ENCODE peak calls at places on chromosomes 5 and 9, in four cellular contexts. U is A549, B is HAP-1, M is osteoblast. T is an unnamed sample. For H3K4me1, the result is how much of the 10 kb centered on the place peaks cover.

GRCh38 chr9:85178486-85178885 is 509.0 kb downstream of the NTRK2 start:
- DNase-seq in U (no peak), B (no peak), M (no peak), T (no peak)

GRCh38 chr9:68808481-68808880 is 103.4 kb downstream of the PIP5K1B start:
- DNase-seq in U (no peak), B (peak), M (no peak), T (no peak)

GRCh38 chr5:126858441-126858840 is 81.5 kb downstream of the LMNB1 start:
- DNase-seq in U (no peak), B (no peak), M (peak), T (peak)

GRCh38 chr9:94198414-94198813 is 60.7 kb upstream of the ZNF169 start:
- DNase-seq in U (no peak), B (no peak), M (no peak), T (no peak)

GRCh38 chr5:140245354-140245753 is 57.5 kb downstream of the PFDN1 start:
- DNase-seq in U (no peak), B (no peak), M (no peak), T (no peak)

GRCh38 chr5:171157775-171158174 is 151.3 kb upstream of the TLX3 start:
- DNase-seq in U (no peak), B (no peak), M (no peak), T (no peak)

GRCh38 chr5:157106668-157107461 is 2.0 kb downstream of the HAVCR2 start:
- DNase-seq in U (no peak), B (no peak), M (peak), T (no peak)

GRCh38 chr5:143244000-143244736 is 159.3 kb downstream of the NR3C1 start:
- DNase-seq in U (peak), B (no peak), M (peak), T (no peak)

GRCh38 chr9:80077059-80077458 is 505.3 kb downstream of the TLE4 start:
- DNase-seq in U (no peak), B (no peak), M (no peak), T (no peak)

GRCh38 chr5:151739939-151740335 is 18.5 kb downstream of the ATOX1 start:
- DNase-seq in U (peak), B (no peak), M (no peak), T (peak)

GRCh38 chr9:15738011-15738410 is 185.2 kb downstream of the CCDC171 start:
- DNase-seq in U (no peak), B (peak), M (no peak), T (no peak)

GRCh38 chr5:113172231-113172826 is 195.7 kb downstream of the DCP2 start:
- DNase-seq in U (no peak), B (no peak), M (no peak), T (no peak)

GRCh38 chr5:141560725-141561483 is 57.9 kb downstream of the DIAPH1 start:
- DNase-seq in U (no peak), B (peak), M (peak), T (peak)

GRCh38 chr9:5392285-5392684 is 45.4 kb downstream of the PLGRKT start:
- DNase-seq in U (no peak), B (no peak), M (no peak), T (no peak)

GRCh38 chr5:84364043-84364442 is 20.6 kb downstream of the EDIL3 start:
- DNase-seq in U (no peak), B (no peak), M (no peak), T (no peak)

GRCh38 chr9:22863736-22864135 is 417.1 kb downstream of the DMRTA1 start:
- DNase-seq in U (no peak), B (no peak), M (no peak), T (no peak)

GRCh38 chr9:126703330-126704156 is 89.8 kb downstream of the LMX1B start:
- DNase-seq in U (no peak), B (no peak), M (peak), T (no peak)

GRCh38 chr5:155665371-155665770 is 651.8 kb downstream of the KIF4B start:
- DNase-seq in U (no peak), B (no peak), M (no peak), T (no peak)

GRCh38 chr5:28903643-28904042 is 1865.3 kb upstream of the CDH9 start:
- DNase-seq in U (no peak), B (no peak), M (no peak), T (no peak)

GRCh38 chr5:9468070-9468388 is 77.8 kb downstream of the SEMA5A start:
- DNase-seq in U (no peak), B (no peak), M (peak), T (no peak)

GRCh38 chr5:56012281-56012963 is 17.7 kb upstream of the IL6ST start:
- DNase-seq in U (no peak), B (no peak), M (peak), T (no peak)

GRCh38 chr9:91211919-91212318 is 149.8 kb downstream of the AUH start:
- DNase-seq in U (no peak), B (no peak), M (no peak), T (no peak)

GRCh38 chr5:56637321-56637920 is 177.9 kb upstream of the MAP3K1 start:
- DNase-seq in U (no peak), B (no peak), M (peak), T (no peak)

GRCh38 chr5:167814828-167815227 is 476.6 kb upstream of the WWC1 start:
- DNase-seq in U (no peak), B (no peak), M (peak), T (peak)

GRCh38 chr5:107557051-107557658 is 113.6 kb downstream of the EFNA5 start:
- DNase-seq in U (peak), B (peak), M (no peak), T (no peak)

GRCh38 chr9:21413089-21414023 is 4.4 kb downstream of the IFNA8 start:
- DNase-seq in U (no peak), B (no peak), M (no peak), T (no peak)

GRCh38 chr5:41335596-41335995 is 122.3 kb upstream of the C6 start:
- DNase-seq in U (no peak), B (no peak), M (no peak), T (no peak)

GRCh38 chr5:14156611-14157493 is 13.7 kb downstream of the TRIO start:
- DNase-seq in U (peak), B (peak), M (peak), T (no peak)
- H3K4me1 ChIP-seq in U (half or more), B (under half), M (half or more), T (under half)

GRCh38 chr9:131484560-131485185 is 18.0 kb upstream of the POMT1 start:
- DNase-seq in U (no peak), B (no peak), M (peak), T (no peak)
- H3K4me1 ChIP-seq in U (under half), B (under half), M (under half), T (under half)

GRCh38 chr5:119382167-119382566 is 26.3 kb downstream of the TNFAIP8 start:
- DNase-seq in U (no peak), B (no peak), M (no peak), T (no peak)
- H3K4me1 ChIP-seq in U (under half), B (under half), M (under half), T (under half)

GRCh38 chr9:110650991-110651411 is 17.6 kb upstream of the MUSK start:
- DNase-seq in U (no peak), B (no peak), M (no peak), T (no peak)

GRCh38 chr9:110659891-110660541 is 8.6 kb upstream of the MUSK start:
- DNase-seq in U (no peak), B (no peak), M (no peak), T (no peak)

GRCh38 chr9:110650261-110650660 is 18.3 kb upstream of the MUSK start:
- DNase-seq in U (no peak), B (no peak), M (no peak), T (no peak)

DNA sequence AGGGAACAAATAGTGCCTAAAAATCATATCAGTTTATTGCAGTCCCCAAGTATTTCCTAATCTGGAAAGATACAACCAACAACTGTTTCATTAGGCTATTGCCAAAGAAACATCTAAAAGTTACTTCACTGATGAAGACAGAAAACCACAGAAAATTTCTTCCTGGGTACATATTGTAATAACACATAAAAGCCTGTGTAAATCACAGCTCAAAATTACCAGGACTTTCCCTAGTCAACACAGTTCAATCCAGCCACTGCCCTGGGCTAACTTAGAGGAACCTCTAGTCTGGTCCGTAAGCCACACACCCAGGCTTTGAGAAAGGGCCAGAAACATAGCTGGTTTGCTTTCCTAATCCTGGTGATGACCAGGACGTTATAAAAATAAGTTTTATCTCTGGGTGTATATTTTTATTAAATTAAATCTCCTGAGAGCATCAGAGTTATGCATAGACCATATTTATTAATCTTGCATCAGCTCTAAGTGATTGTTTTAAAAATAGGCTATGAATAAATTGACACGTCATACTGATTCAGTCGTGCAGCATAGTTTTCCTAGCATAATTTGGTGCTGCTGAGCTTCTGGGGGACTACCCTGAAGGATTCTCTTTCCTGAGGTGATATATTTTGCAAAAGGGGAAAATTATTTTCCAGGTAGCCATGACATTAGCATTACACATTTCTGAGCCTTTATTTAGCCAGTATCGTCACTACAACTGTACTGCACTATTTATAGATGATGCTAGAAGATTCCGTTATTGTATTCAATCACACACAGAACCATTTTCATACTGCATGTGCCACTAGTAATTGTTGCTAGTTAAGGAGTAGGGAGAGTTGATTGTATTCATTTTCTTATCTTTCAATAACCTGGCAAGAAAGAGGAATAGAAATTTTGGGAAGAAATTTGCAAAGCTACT is 12.6 kb upstream of the MUSK start:
- DNase-seq in U (no peak), B (no peak), M (peak), T (no peak)
- H3K4me1 ChIP-seq in U (under half), B (under half), M (under half), T (under half)

GRCh38 chr9:121732383-121732782 is 80.9 kb downstream of the DAB2IP start:
- DNase-seq in U (no peak), B (no peak), M (no peak), T (no peak)

GRCh38 chr9:121732886-121733285 is 81.5 kb downstream of the DAB2IP start:
- DNase-seq in U (no peak), B (no peak), M (no peak), T (no peak)

GRCh38 chr9:121730188-121730587 is 78.8 kb downstream of the DAB2IP start:
- DNase-seq in U (no peak), B (no peak), M (no peak), T (no peak)

GRCh38 chr9:121731090-121731489 is 79.7 kb downstream of the DAB2IP start:
- DNase-seq in U (no peak), B (no peak), M (no peak), T (no peak)

GRCh38 chr9:121731919-121732318 is 80.5 kb downstream of the DAB2IP start:
- DNase-seq in U (no peak), B (no peak), M (no peak), T (no peak)
- H3K4me1 ChIP-seq in U (under half), B (under half), M (under half), T (under half)

GRCh38 chr5:88888799-88889164 is 5.8 kb upstream of the MEF2C start:
- DNase-seq in U (no peak), B (no peak), M (no peak), T (no peak)
- H3K4me1 ChIP-seq in U (under half), B (under half), M (under half), T (under half)

GRCh38 chr5:172856336-172856735 is 22.3 kb downstream of the ERGIC1 start:
- DNase-seq in U (no peak), B (no peak), M (peak), T (no peak)

GRCh38 chr5:172855597-172856292 is 21.7 kb downstream of the ERGIC1 start:
- DNase-seq in U (no peak), B (no peak), M (peak), T (no peak)

GRCh38 chr5:172854451-172854871 is 20.4 kb downstream of the ERGIC1 start:
- DNase-seq in U (no peak), B (no peak), M (peak), T (no peak)

GRCh38 chr5:172853355-172853975 is 19.4 kb downstream of the ERGIC1 start:
- DNase-seq in U (no peak), B (no peak), M (peak), T (no peak)

DNA sequence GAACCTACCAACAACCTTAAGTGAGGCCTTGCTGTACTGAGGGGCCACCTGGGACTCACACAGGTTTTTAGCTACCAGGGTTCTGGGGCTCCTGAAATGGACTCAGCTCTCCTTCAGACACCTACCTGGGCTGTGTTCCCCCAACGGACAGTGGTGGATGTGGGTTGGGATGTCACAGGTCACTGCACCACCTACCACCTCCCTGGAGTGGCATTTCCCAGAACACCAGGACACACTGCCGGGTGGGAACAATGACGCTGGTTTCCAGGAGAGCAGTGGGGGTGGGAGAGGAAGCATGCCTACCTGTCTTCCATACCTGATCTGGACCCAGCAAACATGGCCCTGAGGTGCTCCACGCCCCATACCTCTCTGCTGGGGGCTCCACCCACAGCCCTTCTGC is 20.9 kb downstream of the ERGIC1 start:
- DNase-seq in U (no peak), B (no peak), M (no peak), T (no peak)
- H3K4me1 ChIP-seq in U (half or more), B (under half), M (under half), T (under half)

GRCh38 chr9:124282442-124283231 is 24.9 kb downstream of the NEK6 start:
- DNase-seq in U (no peak), B (no peak), M (peak), T (no peak)
- H3K4me1 ChIP-seq in U (half or more), B (under half), M (half or more), T (under half)

GRCh38 chr5:78757269-78758053 is 108.9 kb upstream of the LHFPL2 start:
- DNase-seq in U (no peak), B (no peak), M (peak), T (no peak)

GRCh38 chr5:78758169-78758839 is 109.7 kb upstream of the LHFPL2 start:
- DNase-seq in U (no peak), B (no peak), M (peak), T (no peak)

GRCh38 chr5:78755822-78756429 is 107.4 kb upstream of the LHFPL2 start:
- DNase-seq in U (no peak), B (no peak), M (no peak), T (no peak)

GRCh38 chr5:78754655-78755054 is 106.1 kb upstream of the LHFPL2 start:
- DNase-seq in U (no peak), B (no peak), M (no peak), T (no peak)

DNA sequence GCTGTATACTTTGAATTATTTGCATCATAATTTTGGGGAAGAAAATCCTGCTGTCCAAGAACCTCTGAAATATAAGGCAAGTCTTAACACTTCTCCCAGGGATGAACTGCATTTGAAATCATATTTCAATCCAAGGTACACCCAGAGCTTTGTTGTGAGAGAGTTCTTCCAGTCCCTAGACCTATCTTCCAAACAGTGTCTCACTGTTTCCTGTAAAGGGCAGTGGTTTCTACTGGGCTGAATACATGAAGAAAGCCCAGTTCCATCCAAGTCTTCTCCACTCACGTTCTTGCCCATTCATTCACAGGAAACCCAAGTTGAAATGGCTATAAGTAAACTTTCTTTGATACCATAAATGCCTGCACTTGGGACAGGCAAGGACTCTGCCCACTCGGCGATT is 108.3 kb upstream of the LHFPL2 start:
- DNase-seq in U (no peak), B (no peak), M (no peak), T (no peak)
- H3K4me1 ChIP-seq in U (half or more), B (under half), M (under half), T (under half)

GRCh38 chr9:89659473-89660256 is 54.9 kb downstream of the GADD45G start:
- DNase-seq in U (no peak), B (no peak), M (no peak), T (no peak)

GRCh38 chr9:89657765-89658164 is 53.0 kb downstream of the GADD45G start:
- DNase-seq in U (no peak), B (no peak), M (no peak), T (no peak)

GRCh38 chr9:89660286-89660685 is 55.5 kb downstream of the GADD45G start:
- DNase-seq in U (no peak), B (no peak), M (no peak), T (no peak)

GRCh38 chr9:89658931-89659330 is 54.1 kb downstream of the GADD45G start:
- DNase-seq in U (no peak), B (no peak), M (no peak), T (no peak)

GRCh38 chr9:89658401-89658800 is 53.6 kb downstream of the GADD45G start:
- DNase-seq in U (no peak), B (no peak), M (no peak), T (no peak)
- H3K4me1 ChIP-seq in U (under half), B (under half), M (under half), T (under half)

T was measured in NT2/D1.